ENCODE peak calls at places on chromosome 2, in five cellular contexts. C, R, H, Z and Q are unnamed samples.

GRCh38 chr2:189146553-189146952 is 33.0 kb downstream of the COL5A2 start:
- DNase-seq in C (no peak), Z (no peak), H (no peak), R (no peak), Q (no peak)

GRCh38 chr2:7094113-7094760 is 177.0 kb downstream of the RNF144A start:
- DNase-seq in C (no peak), Z (no peak), R (no peak), H (no peak), Q (no peak)

GRCh38 chr2:170013802-170014551 is 164.0 kb upstream of the MYO3B start:
- DNase-seq in R (no peak), Z (no peak), C (no peak), H (no peak), Q (no peak)

GRCh38 chr2:222844323-222844722 is 16.5 kb upstream of the ACSL3 start:
- DNase-seq in R (peak), Z (no peak), C (no peak), H (peak), Q (no peak)

GRCh38 chr2:212958757-212959295 is 192.6 kb downstream of the IKZF2 start:
- DNase-seq in R (peak), H (no peak), C (no peak), Z (no peak), Q (no peak)

GRCh38 chr2:45394216-45394615 is 216.9 kb downstream of the SRBD1 start:
- DNase-seq in Z (no peak), H (no peak), R (no peak), C (no peak), Q (no peak)

GRCh38 chr2:227884511-227884947 is 13.1 kb downstream of the DAW1 start:
- DNase-seq in H (no peak), C (no peak), Z (peak), R (peak), Q (peak)

GRCh38 chr2:164039270-164039669 is 303.5 kb upstream of the FIGN start:
- DNase-seq in Z (no peak), R (no peak), C (no peak), H (no peak), Q (no peak)

GRCh38 chr2:63983986-63984605 is 35.1 kb downstream of the VPS54 start:
- DNase-seq in Z (no peak), C (no peak), H (peak), R (peak), Q (no peak)

GRCh38 chr2:675051-675450 is 2.2 kb downstream of the TMEM18 start:
- DNase-seq in C (no peak), R (no peak), Z (no peak), H (no peak), Q (no peak)

GRCh38 chr2:45119855-45120254 is 110.6 kb upstream of the SIX2 start:
- DNase-seq in Z (no peak), C (no peak), H (peak), R (peak), Q (no peak)

GRCh38 chr2:36359006-36359580 is 3.5 kb downstream of the CRIM1 start:
- DNase-seq in Z (no peak), C (no peak), H (no peak), R (no peak), Q (no peak)

GRCh38 chr2:101307950-101308431 is 510 bp downstream of the RNF149 start:
- DNase-seq in C (no peak), H (no peak), R (no peak), Z (peak), Q (peak)

GRCh38 chr2:52000156-52000855 is 968.4 kb upstream of the NRXN1 start:
- DNase-seq in H (no peak), C (no peak), Z (no peak), R (no peak), Q (no peak)

GRCh38 chr2:113964436-113964835 is 74.5 kb downstream of the ACTR3 start:
- DNase-seq in R (no peak), Z (no peak), H (no peak), C (no peak), Q (no peak)

GRCh38 chr2:239809391-239809790 is 215.8 kb downstream of the NDUFA10 start:
- DNase-seq in R (no peak), H (no peak), C (no peak), Z (no peak), Q (no peak)

GRCh38 chr2:80288576-80288975 is 16.0 kb downstream of the LRRTM1 start:
- DNase-seq in C (no peak), Z (no peak), R (peak), H (no peak), Q (no peak)

GRCh38 chr2:219552382-219553167 is 8.7 kb downstream of the TMEM198 start:
- DNase-seq in C (peak), H (peak), Z (peak), R (peak), Q (peak)

GRCh38 chr2:235024191-235024611 is 72.4 kb downstream of the SH3BP4 start:
- DNase-seq in H (no peak), R (peak), Z (no peak), C (no peak), Q (no peak)

GRCh38 chr2:106944220-106944619 is 58.3 kb upstream of the ST6GAL2 start:
- DNase-seq in C (no peak), Z (no peak), H (no peak), R (peak), Q (no peak)

GRCh38 chr2:110120171-110121051 is 4.8 kb upstream of the MALL start:
- DNase-seq in R (no peak), H (no peak), Z (no peak), C (peak), Q (no peak)

GRCh38 chr2:88692187-88692586 is 714 bp downstream of the RPIA start:
- DNase-seq in C (peak), R (no peak), H (no peak), Z (peak), Q (peak)

GRCh38 chr2:85706063-85706462 is 11.9 kb downstream of the GNLY start:
- DNase-seq in R (no peak), C (no peak), H (no peak), Z (no peak), Q (no peak)

GRCh38 chr2:88845772-88846661 is 154.5 kb downstream of the RPIA start:
- DNase-seq in H (no peak), C (no peak), R (no peak), Z (no peak), Q (no peak)

GRCh38 chr2:145957929-145958328 is 1438.0 kb upstream of the ZEB2 start:
- DNase-seq in R (no peak), H (no peak), Z (no peak), C (no peak), Q (no peak)

GRCh38 chr2:14760169-14760568 is 127.7 kb downstream of the LRATD1 start:
- DNase-seq in H (no peak), Z (no peak), R (no peak), C (peak), Q (no peak)

GRCh38 chr2:105761931-105762515 is 17.3 kb downstream of the NCK2 start:
- DNase-seq in H (no peak), Z (no peak), C (no peak), R (no peak), Q (no peak)

GRCh38 chr2:134461511-134461910 is 207.6 kb downstream of the MGAT5 start:
- DNase-seq in C (no peak), Z (no peak), R (peak), H (no peak), Q (no peak)

GRCh38 chr2:42385225-42385624 is 24.2 kb upstream of the COX7A2L start:
- DNase-seq in H (no peak), R (peak), C (no peak), Z (no peak), Q (no peak)
- TF ChIP-seq CTCF in H (peak), R (peak), C (no peak), Z (no peak), Q (no peak)

DNA sequence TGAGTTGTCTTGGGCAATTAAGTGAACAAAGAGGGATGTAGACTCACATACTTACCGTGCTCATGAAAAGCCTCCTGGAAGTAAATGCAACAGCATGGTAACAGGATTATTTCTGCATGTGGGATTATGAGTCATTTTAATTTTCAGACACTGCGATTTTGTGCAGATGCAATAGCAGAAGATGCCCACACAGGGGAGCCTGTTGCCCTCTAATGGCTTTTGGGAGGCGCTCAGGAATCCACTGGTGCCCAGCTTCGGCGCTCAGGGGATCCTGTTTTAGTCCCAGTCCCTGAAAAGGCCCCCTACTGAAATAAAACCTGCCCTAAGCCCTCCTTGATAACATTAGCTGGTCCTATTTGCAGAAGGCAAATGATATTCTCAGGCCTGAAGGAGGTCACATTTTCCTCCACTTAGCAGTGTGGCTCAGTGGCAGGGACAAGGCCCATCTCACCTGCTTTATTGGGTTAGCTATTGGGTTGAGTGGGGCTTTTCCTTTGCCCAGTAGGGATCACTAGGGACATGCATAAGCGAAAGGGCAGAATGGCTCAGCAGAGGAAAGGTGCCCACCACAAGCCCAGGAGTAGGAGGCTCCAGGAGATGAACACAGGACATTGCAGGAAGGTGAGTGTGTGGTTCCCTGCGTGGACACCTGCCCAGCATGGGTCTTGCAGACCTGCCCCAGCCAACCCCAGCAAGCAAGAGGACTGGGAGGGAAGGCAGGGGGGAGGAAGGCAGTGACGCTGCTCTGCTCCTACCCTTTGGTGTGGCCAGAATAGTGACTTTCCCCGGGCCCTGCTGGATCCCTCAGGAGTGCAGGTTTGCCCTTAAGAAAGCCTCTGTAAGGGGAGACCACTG is 26.5 kb upstream of the KCNS3 start:
- DNase-seq in R (peak), C (peak), Z (peak), H (peak), Q (peak)
- TF ChIP-seq CTCF in R (peak), C (peak), Z (peak), H (peak), Q (peak)

DNA sequence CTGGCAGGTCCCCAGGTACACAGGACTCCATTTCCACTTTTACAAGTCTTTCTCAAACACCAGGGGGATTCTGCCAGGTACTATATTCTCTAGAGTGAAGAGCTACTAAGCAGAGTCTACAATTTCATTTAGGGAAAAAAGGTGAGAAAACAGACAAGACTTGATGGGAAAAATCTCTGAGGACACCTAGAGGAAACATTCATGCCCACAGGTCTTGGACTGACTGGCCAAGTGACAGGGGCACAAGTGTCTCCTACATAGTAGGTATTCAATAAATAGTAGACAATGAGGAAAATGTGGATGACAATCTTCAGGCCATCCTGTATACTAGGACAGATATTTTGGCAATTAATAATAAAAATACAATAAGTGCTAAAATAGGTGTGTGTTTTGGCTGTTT is 228.6 kb downstream of the CLIP4 start:
- DNase-seq in H (no peak), C (no peak), Z (no peak), R (no peak), Q (no peak)
- TF ChIP-seq CTCF in H (no peak), C (no peak), Z (no peak), R (no peak), Q (no peak)

GRCh38 chr2:202061695-202062094 is 11.4 kb upstream of the KIAA2012 start:
- DNase-seq in R (no peak), H (no peak), C (no peak), Z (no peak), Q (no peak)

GRCh38 chr2:202064206-202064880 is 8.7 kb upstream of the KIAA2012 start:
- DNase-seq in H (peak), R (peak), C (no peak), Z (no peak), Q (no peak)

GRCh38 chr2:202064881-202065230 is 8.2 kb upstream of the KIAA2012 start:
- DNase-seq in R (no peak), H (no peak), C (no peak), Z (no peak), Q (no peak)

GRCh38 chr2:202056611-202057010 is 16.4 kb upstream of the KIAA2012 start:
- DNase-seq in C (no peak), Z (no peak), R (no peak), H (no peak), Q (no peak)

GRCh38 chr2:202060218-202060617 is 12.8 kb upstream of the KIAA2012 start:
- DNase-seq in Z (no peak), H (no peak), R (no peak), C (no peak), Q (no peak)
- TF ChIP-seq CTCF in Z (peak), H (no peak), R (peak), C (no peak), Q (no peak)